ENCODE peak calls at places on chromosomes 2 and 18, in nine cellular contexts. R is NCI-H460; J is fibroblast of lung; X is A549; S is stimulated activated CD4-positive, alpha-beta T cell treated with anti-CD3 and anti-CD28 coated beads, Interleukin-2, amount 100 ng/mL, for 48 hours; N is posterior vena cava; K is activated gamma-delta T cell treated with Interleukin-2 at 50 U/mL for 16 hours; H is GM12864; E is RWPE1. G is an unnamed sample.
A peak's percentile ranks its signal among the peaks of the same experiment; 100 is the strongest.

GRCh38 chr2:45681675-45682074 is 30.2 kb downstream of the PRKCE start:
- DNase-seq in R (peak; percentile 15), J (peak; percentile 81), X (peak; percentile 48), S (no peak), N (no peak), K (no peak), H (no peak), E (peak; percentile 88), G (no peak)

GRCh38 chr2:175054340-175054739 is 49.2 kb upstream of the CHN1 start:
- DNase-seq in R (no peak), J (no peak), X (no peak), S (no peak), N (no peak), K (no peak), H (no peak), E (no peak), G (no peak)

GRCh38 chr18:62715829-62716678 is 713 bp downstream of the PHLPP1 start:
- DNase-seq in R (no peak), J (peak; percentile 54), X (peak; percentile 53), S (peak; percentile 55), N (peak; percentile 90), K (peak; percentile 57), H (no peak), E (peak; percentile 49), G (no peak)

GRCh38 chr2:106570316-106570715 is 83.2 kb downstream of the CD8B2 start:
- DNase-seq in R (no peak), J (no peak), X (no peak), S (no peak), N (no peak), K (no peak), H (no peak), E (no peak), G (no peak)

GRCh38 chr2:181785677-181786344 is 105.5 kb upstream of the NEUROD1 start:
- DNase-seq in R (peak; percentile 23), J (peak; percentile 70), X (peak; percentile 60), S (no peak), N (no peak), K (no peak), H (no peak), E (peak; percentile 75), G (no peak)

GRCh38 chr2:142973160-142973821 is 95.8 kb downstream of the KYNU start:
- DNase-seq in R (no peak), J (no peak), X (no peak), S (no peak), N (no peak), K (no peak), H (no peak), E (no peak), G (no peak)

GRCh38 chr2:238134393-238134785 is 4.1 kb upstream of the KLHL30 start:
- DNase-seq in R (no peak), J (no peak), X (no peak), S (no peak), N (peak; percentile 69), K (no peak), H (no peak), E (no peak), G (no peak)

GRCh38 chr2:150690870-150691269 is 203.4 kb upstream of the RND3 start:
- DNase-seq in R (no peak), J (peak; percentile 58), X (no peak), S (no peak), N (no peak), K (no peak), H (no peak), E (no peak), G (no peak)

GRCh38 chr18:48703033-48703386 is 164.2 kb downstream of the CTIF start:
- DNase-seq in R (no peak), J (no peak), X (no peak), S (no peak), N (no peak), K (no peak), H (no peak), E (no peak), G (no peak)

GRCh38 chr2:68632026-68632425 is 11.4 kb upstream of the PROKR1 start:
- DNase-seq in R (no peak), J (no peak), X (no peak), S (no peak), N (no peak), K (no peak), H (no peak), E (no peak), G (no peak)

GRCh38 chr2:21024722-21025389 is 19.0 kb downstream of the APOB start:
- DNase-seq in R (no peak), J (no peak), X (no peak), S (no peak), N (no peak), K (no peak), H (no peak), E (no peak), G (no peak)

GRCh38 chr2:177606636-177607035 is 214.1 kb downstream of the AGPS start:
- DNase-seq in R (no peak), J (peak; percentile 9), X (no peak), S (no peak), N (no peak), K (no peak), H (no peak), E (no peak), G (peak; percentile 60)

GRCh38 chr2:121832992-121833732 is 77.7 kb downstream of the TSN start:
- DNase-seq in R (no peak), J (no peak), X (no peak), S (no peak), N (no peak), K (no peak), H (no peak), E (no peak), G (no peak)

GRCh38 chr2:188430705-188431104 is 139.0 kb downstream of the GULP1 start:
- DNase-seq in R (no peak), J (no peak), X (no peak), S (no peak), N (no peak), K (no peak), H (no peak), E (no peak), G (no peak)

GRCh38 chr2:28363676-28364075 is 29.0 kb upstream of the FOSL2 start:
- DNase-seq in R (no peak), J (no peak), X (no peak), S (no peak), N (no peak), K (no peak), H (no peak), E (no peak), G (no peak)

GRCh38 chr2:37060446-37060845 is 23.7 kb downstream of the HEATR5B start:
- DNase-seq in R (no peak), J (no peak), X (no peak), S (no peak), N (no peak), K (no peak), H (no peak), E (no peak), G (no peak)